ENCODE peak calls at places on chromosome 15, in nine cellular contexts. H, Z, X, C, W, T, K, O and E are unnamed samples.

GRCh38 chr15:63986751-63987341 is 59.4 kb downstream of the DAPK2 start:
- DNase-seq in H (no peak), Z (peak), X (no peak), C (no peak), W (no peak), T (no peak), K (no peak), O (no peak), E (no peak)

GRCh38 chr15:61916104-61916503 is 144.1 kb downstream of the VPS13C start:
- DNase-seq in H (no peak), Z (no peak), X (no peak), C (no peak), W (peak), T (no peak), K (no peak), O (no peak), E (no peak)

GRCh38 chr15:71725215-71725955 is 85.0 kb upstream of the NR2E3 start:
- DNase-seq in H (no peak), Z (no peak), X (no peak), C (no peak), W (peak), T (no peak), K (no peak), O (no peak), E (no peak)

GRCh38 chr15:90306560-90306959 is 41.1 kb downstream of the NGRN start:
- DNase-seq in H (no peak), Z (no peak), X (no peak), C (no peak), W (no peak), T (no peak), K (peak), O (peak), E (no peak)

GRCh38 chr15:91926871-91927270 is 73.4 kb downstream of the SLCO3A1 start:
- DNase-seq in H (no peak), Z (no peak), X (no peak), C (no peak), W (no peak), T (no peak), K (no peak), O (no peak), E (no peak)

GRCh38 chr15:25061808-25062550 is 107.2 kb downstream of the SNRPN start:
- DNase-seq in H (no peak), Z (no peak), X (no peak), C (no peak), W (no peak), T (no peak), K (no peak), O (peak), E (no peak)

GRCh38 chr15:93321881-93322282 is 232.9 kb upstream of the RGMA start:
- DNase-seq in H (peak), Z (no peak), X (no peak), C (no peak), W (peak), T (no peak), K (no peak), O (no peak), E (no peak)

GRCh38 chr15:75348563-75349350 is 1.9 kb downstream of the NEIL1 start:
- DNase-seq in H (no peak), Z (peak), X (no peak), C (no peak), W (no peak), T (no peak), K (no peak), O (peak), E (peak)

GRCh38 chr15:95990833-95991232 is 339.7 kb upstream of the NR2F2 start:
- DNase-seq in H (no peak), Z (no peak), X (no peak), C (no peak), W (peak), T (no peak), K (no peak), O (no peak), E (no peak)

GRCh38 chr15:77032052-77032646 is 37.2 kb downstream of the PSTPIP1 start:
- DNase-seq in H (no peak), Z (peak), X (no peak), C (no peak), W (no peak), T (no peak), K (peak), O (peak), E (no peak)

GRCh38 chr15:70374096-70374495 is 276.4 kb upstream of the TLE3 start:
- DNase-seq in H (no peak), Z (no peak), X (no peak), C (no peak), W (no peak), T (no peak), K (no peak), O (peak), E (no peak)

GRCh38 chr15:100199711-100200286 is 142.0 kb downstream of the ADAMTS17 start:
- DNase-seq in H (no peak), Z (no peak), X (no peak), C (no peak), W (no peak), T (no peak), K (no peak), O (no peak), E (no peak)

GRCh38 chr15:23073890-23074631 is 34.7 kb upstream of the TUBGCP5 start:
- DNase-seq in H (no peak), Z (no peak), X (no peak), C (no peak), W (no peak), T (no peak), K (no peak), O (no peak), E (no peak)

GRCh38 chr15:72495007-72495406 is 20.9 kb downstream of the ARIH1 start:
- DNase-seq in H (no peak), Z (no peak), X (no peak), C (no peak), W (no peak), T (no peak), K (no peak), O (no peak), E (no peak)

GRCh38 chr15:68262514-68263356 is 14.8 kb upstream of the FEM1B start:
- DNase-seq in H (no peak), Z (no peak), X (no peak), C (no peak), W (no peak), T (no peak), K (no peak), O (no peak), E (no peak)

GRCh38 chr15:85048430-85048829 is 66.8 kb downstream of the PDE8A start:
- DNase-seq in H (peak), Z (no peak), X (no peak), C (no peak), W (peak), T (no peak), K (no peak), O (no peak), E (no peak)

GRCh38 chr15:77753238-77753873 is 120.6 kb upstream of the LINGO1 start:
- DNase-seq in H (no peak), Z (no peak), X (peak), C (no peak), W (peak), T (no peak), K (no peak), O (no peak), E (no peak)

GRCh38 chr15:25717861-25718504 is 145.1 kb downstream of the ATP10A start:
- DNase-seq in H (no peak), Z (no peak), X (no peak), C (no peak), W (peak), T (no peak), K (no peak), O (peak), E (no peak)

GRCh38 chr15:68830141-68830540 is 9.4 kb upstream of the ANP32A start:
- DNase-seq in H (no peak), Z (no peak), X (no peak), C (no peak), W (no peak), T (no peak), K (no peak), O (no peak), E (no peak)

GRCh38 chr15:41512078-41512394 is 1.6 kb downstream of the LTK start:
- DNase-seq in H (no peak), Z (no peak), X (no peak), C (no peak), W (no peak), T (no peak), K (no peak), O (peak), E (no peak)

GRCh38 chr15:38401101-38401500 is 52.8 kb upstream of the FAM98B start:
- DNase-seq in H (no peak), Z (no peak), X (no peak), C (no peak), W (peak), T (no peak), K (no peak), O (no peak), E (no peak)

GRCh38 chr15:89899303-89899946 is 5.6 kb upstream of the AP3S2 start:
- DNase-seq in H (no peak), Z (no peak), X (no peak), C (no peak), W (no peak), T (no peak), K (no peak), O (no peak), E (no peak)

GRCh38 chr15:90838544-90838943 is 29.8 kb upstream of the FURIN start:
- DNase-seq in H (no peak), Z (no peak), X (no peak), C (no peak), W (no peak), T (no peak), K (no peak), O (no peak), E (no peak)

GRCh38 chr15:78702609-78703332 is 61.8 kb upstream of the CHRNB4 start:
- DNase-seq in H (no peak), Z (no peak), X (no peak), C (no peak), W (no peak), T (no peak), K (no peak), O (no peak), E (no peak)

GRCh38 chr15:78193731-78194567 is 40.4 kb downstream of the ACSBG1 start:
- DNase-seq in H (no peak), Z (no peak), X (no peak), C (no peak), W (no peak), T (no peak), K (no peak), O (no peak), E (no peak)

GRCh38 chr15:56978898-56979662 is 60.6 kb downstream of the TCF12 start:
- DNase-seq in H (peak), Z (no peak), X (no peak), C (no peak), W (peak), T (no peak), K (no peak), O (no peak), E (no peak)

GRCh38 chr15:27535445-27536129 is 563.5 kb downstream of the OCA2 start:
- DNase-seq in H (no peak), Z (no peak), X (no peak), C (no peak), W (no peak), T (no peak), K (no peak), O (no peak), E (peak)

GRCh38 chr15:84023636-84024035 is 211.9 kb upstream of the GOLGA6L4 start:
- DNase-seq in H (peak), Z (no peak), X (no peak), C (no peak), W (no peak), T (no peak), K (no peak), O (no peak), E (no peak)

GRCh38 chr15:61720197-61720596 is 340.1 kb downstream of the VPS13C start:
- DNase-seq in H (no peak), Z (no peak), X (no peak), C (no peak), W (no peak), T (no peak), K (no peak), O (no peak), E (no peak)

GRCh38 chr15:85031086-85031943 is 49.7 kb downstream of the PDE8A start:
- DNase-seq in H (no peak), Z (no peak), X (no peak), C (no peak), W (no peak), T (no peak), K (no peak), O (no peak), E (no peak)

GRCh38 chr15:72902929-72903260 is 119.3 kb upstream of the ADPGK start:
- DNase-seq in H (no peak), Z (no peak), X (no peak), C (no peak), W (no peak), T (no peak), K (no peak), O (no peak), E (no peak)

GRCh38 chr15:101496198-101496986 is 6.9 kb upstream of the PCSK6 start:
- DNase-seq in H (no peak), Z (no peak), X (no peak), C (no peak), W (no peak), T (no peak), K (no peak), O (no peak), E (no peak)

GRCh38 chr15:29132110-29132420 is 137.6 kb downstream of the NSMCE3 start:
- DNase-seq in H (no peak), Z (no peak), X (no peak), C (no peak), W (no peak), T (no peak), K (no peak), O (no peak), E (no peak)

GRCh38 chr15:98154863-98155262 is 194.4 kb downstream of the ARRDC4 start:
- DNase-seq in H (no peak), Z (no peak), X (peak), C (no peak), W (peak), T (no peak), K (no peak), O (no peak), E (no peak)

GRCh38 chr15:90037961-90038633 is 37.0 kb downstream of the ZNF710 start:
- DNase-seq in H (no peak), Z (peak), X (no peak), C (no peak), W (no peak), T (no peak), K (peak), O (peak), E (no peak)

GRCh38 chr15:82021021-82021420 is 24.8 kb downstream of the MEX3B start:
- DNase-seq in H (no peak), Z (no peak), X (peak), C (no peak), W (no peak), T (no peak), K (no peak), O (no peak), E (no peak)

GRCh38 chr15:35325374-35325941 is 220.5 kb downstream of the DPH6 start:
- DNase-seq in H (no peak), Z (no peak), X (no peak), C (no peak), W (no peak), T (no peak), K (no peak), O (no peak), E (no peak)

GRCh38 chr15:53445531-53445930 is 313.9 kb downstream of the WDR72 start:
- DNase-seq in H (no peak), Z (no peak), X (no peak), C (no peak), W (no peak), T (no peak), K (no peak), O (no peak), E (no peak)